ENCODE peak calls at places on chromosomes 16 and 17, in six cellular contexts. L is IMR-90, W is mesenchymal stem cell, J is trophoblast cell, V is H1, I is H9. O is an unnamed sample. For H3K9me3, the result is how much of the 10 kb centered on the place peaks cover.

GRCh38 chr16:80723981-80724380 is 80.4 kb downstream of the CDYL2 start:
- DNase-seq in L (no peak), W (no peak), J (no peak), V (no peak), I (no peak), O (no peak)

GRCh38 chr16:6926762-6927161 is 405.9 kb upstream of the RBFOX1 start:
- DNase-seq in L (no peak), W (no peak), J (peak), V (peak), I (peak), O (no peak)

GRCh38 chr17:69478916-69479315 is 64.4 kb downstream of the MAP2K6 start:
- DNase-seq in L (no peak), W (no peak), J (no peak), V (peak), I (no peak), O (no peak)

GRCh38 chr17:35747540-35748017 is 5.5 kb downstream of the GAS2L2 start:
- DNase-seq in L (peak), W (peak), J (peak), V (peak), I (peak), O (peak)

GRCh38 chr17:27651411-27652345 is 20.7 kb downstream of the LGALS9 start:
- DNase-seq in L (peak), W (peak), J (peak), V (peak), I (peak), O (peak)

GRCh38 chr16:11198817-11199216 is 57.2 kb downstream of the SOCS1 start:
- DNase-seq in L (no peak), W (no peak), J (no peak), V (no peak), I (no peak), O (no peak)

GRCh38 chr17:67157732-67158639 is 87.0 kb downstream of the HELZ start:
- DNase-seq in L (peak), W (peak), J (peak), V (no peak), I (no peak), O (no peak)

GRCh38 chr17:37317867-37318266 is 57.9 kb upstream of the C17orf78 start:
- DNase-seq in L (no peak), W (no peak), J (no peak), V (no peak), I (no peak), O (no peak)

GRCh38 chr17:65629234-65629690 is 67.8 kb upstream of the AXIN2 start:
- DNase-seq in L (peak), W (peak), J (no peak), V (no peak), I (peak), O (no peak)

GRCh38 chr17:38620551-38621277 is 15.0 kb upstream of the SRCIN1 start:
- DNase-seq in L (no peak), W (no peak), J (no peak), V (no peak), I (peak), O (no peak)

GRCh38 chr16:12763517-12763916 is 40.2 kb downstream of the CPPED1 start:
- DNase-seq in L (peak), W (no peak), J (peak), V (no peak), I (no peak), O (no peak)

GRCh38 chr17:35002876-35003551 is 22.7 kb downstream of the LIG3 start:
- DNase-seq in L (peak), W (no peak), J (no peak), V (no peak), I (no peak), O (no peak)

GRCh38 chr17:59845595-59846390 is 47.0 kb downstream of the TUBD1 start:
- DNase-seq in L (peak), W (peak), J (peak), V (no peak), I (peak), O (no peak)

GRCh38 chr17:3888343-3889171 is 4.3 kb downstream of the CAMKK1 start:
- DNase-seq in L (peak), W (peak), J (peak), V (peak), I (peak), O (no peak)

GRCh38 chr17:77312786-77313599 is 172.2 kb downstream of the SEC14L1 start:
- DNase-seq in L (peak), W (peak), J (no peak), V (no peak), I (no peak), O (no peak)

GRCh38 chr17:15431766-15432165 is 35.7 kb downstream of the CDRT4 start:
- DNase-seq in L (no peak), W (no peak), J (peak), V (no peak), I (no peak), O (no peak)

GRCh38 chr17:56798916-56799315 is 34.8 kb downstream of the C17orf67 start:
- DNase-seq in L (no peak), W (peak), J (no peak), V (no peak), I (peak), O (peak)

GRCh38 chr16:46737621-46738214 is 10.4 kb downstream of the MYLK3 start:
- DNase-seq in L (no peak), W (no peak), J (no peak), V (no peak), I (no peak), O (no peak)

GRCh38 chr17:15185625-15185991 is 79.5 kb downstream of the PMP22 start:
- DNase-seq in L (peak), W (peak), J (peak), V (no peak), I (no peak), O (no peak)

GRCh38 chr16:68470461-68471150 is 22.3 kb upstream of the SMPD3 start:
- DNase-seq in L (no peak), W (no peak), J (peak), V (no peak), I (no peak), O (no peak)

GRCh38 chr17:56231693-56232092 is 78.4 kb downstream of the ANKFN1 start:
- DNase-seq in L (no peak), W (no peak), J (no peak), V (no peak), I (no peak), O (no peak)

GRCh38 chr16:11386791-11387546 is 41.7 kb downstream of the RMI2 start:
- DNase-seq in L (no peak), W (peak), J (peak), V (peak), I (peak), O (peak)

GRCh38 chr17:19729900-19730299 is 13.5 kb upstream of the SLC47A2 start:
- DNase-seq in L (no peak), W (no peak), J (peak), V (no peak), I (no peak), O (no peak)

GRCh38 chr16:72203401-72203800 is 31.4 kb upstream of the PMFBP1 start:
- DNase-seq in L (peak), W (peak), J (peak), V (no peak), I (no peak), O (no peak)

GRCh38 chr16:89386786-89387185 is 103.6 kb downstream of the ANKRD11 start:
- DNase-seq in L (no peak), W (no peak), J (no peak), V (no peak), I (no peak), O (no peak)

GRCh38 chr16:57349212-57350031 is 9.2 kb upstream of the CCL22 start:
- DNase-seq in L (no peak), W (no peak), J (no peak), V (no peak), I (no peak), O (no peak)

GRCh38 chr16:66207864-66208226 is 158.6 kb upstream of the CDH5 start:
- DNase-seq in L (no peak), W (no peak), J (peak), V (peak), I (no peak), O (no peak)

GRCh38 chr16:81486555-81487061 is 42.0 kb downstream of the CMIP start:
- DNase-seq in L (peak), W (no peak), J (no peak), V (no peak), I (no peak), O (no peak)

GRCh38 chr17:74485012-74485743 is 18.7 kb downstream of the CD300A start:
- DNase-seq in L (no peak), W (no peak), J (no peak), V (no peak), I (peak), O (no peak)

DNA sequence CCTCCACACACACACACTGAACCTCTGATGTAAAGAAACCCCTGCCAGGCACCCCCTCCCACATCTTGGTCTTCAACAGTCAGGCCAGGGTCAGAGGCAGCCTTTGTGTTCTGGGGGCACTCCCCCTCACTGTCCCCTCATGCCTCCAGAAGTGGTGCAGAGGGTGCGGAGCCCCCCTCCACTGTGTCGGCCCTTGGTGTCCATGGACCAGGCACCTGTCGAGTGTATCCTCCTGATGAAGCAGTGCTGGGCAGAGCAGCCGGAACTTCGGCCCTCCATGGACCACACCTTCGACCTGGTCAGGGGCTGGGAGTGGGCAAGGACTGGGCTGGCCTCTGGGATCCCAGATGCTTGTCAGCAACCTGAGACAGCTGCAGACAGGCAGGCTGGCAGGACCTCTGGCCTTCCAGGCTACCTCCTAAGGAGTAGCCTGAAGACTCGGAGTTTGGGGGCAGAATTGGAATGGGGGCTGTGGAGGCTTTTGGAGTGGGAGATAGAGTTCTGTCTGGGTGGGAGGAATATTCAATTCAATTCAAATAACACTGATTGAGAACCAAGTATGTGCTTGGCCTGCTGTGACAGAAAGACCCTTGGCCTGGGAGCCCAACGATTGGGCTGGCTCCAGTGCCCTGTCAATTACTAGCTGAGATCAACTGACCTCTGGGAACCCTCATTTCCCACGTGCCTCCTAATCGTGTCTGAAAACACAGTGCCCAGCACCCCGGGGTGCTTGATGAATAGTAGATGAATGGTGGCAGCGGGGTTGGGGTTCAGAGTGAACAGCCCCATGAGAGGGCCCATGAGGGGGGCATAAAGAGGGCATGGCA is 11.5 kb downstream of the GUCY2D start:
- DNase-seq in L (no peak), W (no peak), J (no peak), V (no peak), I (no peak), O (no peak)
- H3K4ac ChIP-seq in L (no peak), W (no peak), J (no peak), V (no peak), I (no peak), O (no peak)

DNA sequence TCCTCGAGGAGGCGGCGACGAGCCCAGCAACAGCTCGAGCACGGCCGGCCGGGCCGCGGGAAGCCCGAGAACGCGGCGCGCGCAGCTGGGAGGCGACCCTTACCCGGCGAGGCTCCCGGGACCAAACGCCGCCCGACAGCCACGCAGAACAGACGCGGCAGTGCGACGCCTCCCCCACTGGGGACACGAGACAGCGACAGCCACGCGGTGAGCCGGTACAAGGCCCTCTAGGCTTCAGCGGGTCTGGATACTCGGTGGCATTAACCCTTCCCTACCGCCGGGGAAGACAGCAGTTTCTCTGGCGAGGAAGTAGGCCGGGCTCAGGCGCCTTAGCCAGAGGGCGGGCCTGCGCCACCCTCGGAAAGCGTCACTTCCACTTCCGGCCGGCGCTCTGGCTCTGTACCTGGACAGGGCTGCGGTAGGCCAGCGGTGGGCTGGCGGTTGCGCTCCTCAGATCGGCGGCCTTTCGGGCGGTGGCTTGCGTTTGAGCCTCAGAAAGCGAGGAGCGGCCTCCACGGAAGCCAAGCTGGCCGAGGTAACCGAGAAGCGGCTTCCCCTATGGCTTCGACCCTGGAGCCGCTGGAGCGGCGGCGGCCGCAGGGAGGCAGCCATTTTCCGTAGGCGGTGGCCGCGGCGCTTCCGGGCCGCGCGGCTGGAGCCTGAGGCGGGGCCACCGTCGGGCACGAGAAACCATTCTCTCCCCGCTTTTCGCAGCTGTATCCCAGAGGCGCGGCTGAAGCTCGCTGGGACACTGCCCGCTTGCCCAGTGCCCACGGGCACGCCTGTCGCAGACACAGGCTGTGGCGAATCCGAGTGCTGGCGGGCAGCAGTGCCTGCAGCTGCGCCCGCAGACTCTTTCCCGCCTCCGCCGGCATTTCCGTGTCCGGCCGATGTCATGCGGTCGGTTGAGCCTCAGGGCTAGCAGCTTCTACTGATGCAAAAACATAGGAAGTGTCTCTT is at the start of the genes TIGD7 and ZNF75A:
- DNase-seq in L (peak), W (peak), J (peak), V (peak), I (peak), O (peak)
- H3K9me3 ChIP-seq in L (under half), W (half or more), J (under half), V (half or more), I (under half), O (half or more)

DNA sequence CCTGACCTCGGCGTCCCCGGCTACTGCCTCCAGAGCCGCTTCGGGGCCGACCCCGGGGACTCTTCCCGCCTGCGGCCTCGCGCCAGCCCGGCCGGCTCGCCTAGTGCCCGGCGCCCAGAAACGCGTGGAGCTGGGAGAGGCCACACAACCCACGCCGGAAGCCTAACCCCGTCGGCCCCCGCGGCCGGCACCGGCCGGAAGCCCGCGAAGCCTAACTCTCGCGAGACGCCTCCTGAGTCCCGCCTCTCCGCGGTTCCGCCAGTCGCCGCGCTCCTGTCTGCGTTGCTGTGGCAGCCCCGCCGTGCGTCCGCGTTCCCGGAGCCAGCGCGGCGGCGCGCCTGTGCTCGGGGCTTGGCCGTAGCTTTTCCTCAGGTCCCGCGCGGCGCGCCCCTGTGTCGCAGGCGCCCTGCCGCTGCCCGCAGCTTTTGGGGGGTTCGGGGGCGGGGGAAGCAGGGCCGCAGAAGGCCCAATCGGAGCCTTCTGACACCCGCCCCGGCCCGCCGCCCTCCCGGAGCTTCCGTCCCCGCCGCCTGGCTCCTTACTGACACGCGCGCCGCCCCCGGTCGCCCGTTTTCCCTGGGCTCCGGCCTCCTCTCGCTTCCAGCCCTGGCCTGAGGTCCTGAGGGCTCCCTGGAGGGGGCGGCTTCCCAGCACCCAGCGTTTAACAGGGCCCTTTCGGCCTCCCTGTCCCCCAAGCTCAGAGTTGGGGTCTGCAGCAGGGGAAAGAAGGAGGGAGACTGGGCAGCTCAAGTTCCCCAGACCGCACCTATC is 21.7 kb downstream of the NPTX1 start:
- DNase-seq in L (peak), W (peak), J (peak), V (peak), I (peak), O (peak)
- H3K4ac ChIP-seq in L (peak), W (peak), J (peak), V (peak), I (peak), O (peak)

GRCh38 chr16:62678796-62679195 is 642.6 kb upstream of the CDH8 start:
- DNase-seq in L (no peak), W (no peak), J (no peak), V (no peak), I (no peak), O (no peak)
- H3K9me3 ChIP-seq in L (under half), W (half or more), J (under half), V (under half), I (under half), O (under half)

DNA sequence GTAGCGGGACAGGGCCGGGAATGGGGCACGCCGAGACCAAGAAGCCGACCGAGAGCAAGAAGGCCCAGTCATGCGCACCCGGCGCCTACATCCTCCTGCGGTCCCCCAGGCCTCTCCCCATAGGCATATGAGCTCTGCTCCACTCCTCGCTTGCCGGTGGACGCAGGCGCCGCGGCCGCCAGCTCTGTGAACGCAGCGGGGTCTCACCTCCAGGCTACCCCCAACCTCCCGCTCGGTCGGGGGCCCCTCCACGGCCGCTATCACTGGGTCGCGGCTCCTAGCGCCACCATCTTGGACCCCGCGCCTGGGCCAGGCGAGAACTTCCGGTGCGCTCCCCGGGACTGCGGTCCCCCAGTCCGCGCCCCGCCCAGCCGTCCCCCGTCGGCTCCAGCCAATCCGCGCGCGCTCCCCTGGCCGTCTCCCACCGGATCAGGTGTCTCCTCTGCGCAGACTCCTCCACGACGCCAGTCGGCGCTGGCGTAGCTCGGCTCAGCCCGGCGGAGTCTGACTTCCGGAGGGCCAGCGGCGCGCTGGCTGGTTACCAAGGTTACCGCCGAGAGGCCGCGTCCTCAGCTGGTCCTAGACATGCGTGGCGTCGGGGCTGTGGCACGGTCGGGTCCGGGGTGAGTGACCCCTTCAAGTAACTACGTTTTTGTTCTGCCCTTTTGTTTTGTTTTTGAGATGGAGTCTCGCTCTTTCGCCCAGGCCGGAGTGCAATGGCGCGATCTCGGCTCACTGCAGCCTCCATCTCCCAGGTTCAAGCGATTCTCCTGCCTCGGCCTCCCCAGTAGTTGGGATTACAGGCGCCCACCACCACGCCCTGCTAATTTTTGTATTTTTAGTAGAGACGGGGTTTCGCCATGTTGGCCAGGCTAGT is at the start of gene ZNF594:
- DNase-seq in L (peak), W (peak), J (peak), V (peak), I (peak), O (peak)
- H3K4ac ChIP-seq in L (peak), W (peak), J (peak), V (peak), I (no peak), O (no peak)

DNA sequence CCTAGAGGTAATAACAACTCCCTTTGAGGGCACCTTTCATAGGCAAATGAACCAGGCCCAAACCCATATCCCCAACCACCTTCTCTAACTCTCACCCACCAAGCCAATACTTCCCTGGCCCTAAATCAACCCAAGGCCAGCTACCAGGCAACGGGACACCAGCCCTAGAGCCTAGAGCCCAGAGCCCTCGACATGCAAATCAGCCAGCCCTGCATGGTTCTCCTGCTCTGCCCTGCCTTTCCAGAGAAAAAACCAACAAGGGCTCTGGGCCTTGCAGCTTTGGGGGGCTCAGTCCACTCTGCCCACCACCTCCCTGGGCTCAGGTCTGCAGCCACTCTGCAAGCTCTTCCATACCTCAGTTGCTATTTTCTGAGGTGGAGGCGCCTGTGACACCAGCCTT is 55.0 kb downstream of the PITPNM3 start:
- DNase-seq in L (no peak), W (no peak), J (no peak), V (no peak), I (peak), O (no peak)
- H3K9me3 ChIP-seq in L (under half), W (under half), J (under half), V (under half), I (under half), O (under half)

DNA sequence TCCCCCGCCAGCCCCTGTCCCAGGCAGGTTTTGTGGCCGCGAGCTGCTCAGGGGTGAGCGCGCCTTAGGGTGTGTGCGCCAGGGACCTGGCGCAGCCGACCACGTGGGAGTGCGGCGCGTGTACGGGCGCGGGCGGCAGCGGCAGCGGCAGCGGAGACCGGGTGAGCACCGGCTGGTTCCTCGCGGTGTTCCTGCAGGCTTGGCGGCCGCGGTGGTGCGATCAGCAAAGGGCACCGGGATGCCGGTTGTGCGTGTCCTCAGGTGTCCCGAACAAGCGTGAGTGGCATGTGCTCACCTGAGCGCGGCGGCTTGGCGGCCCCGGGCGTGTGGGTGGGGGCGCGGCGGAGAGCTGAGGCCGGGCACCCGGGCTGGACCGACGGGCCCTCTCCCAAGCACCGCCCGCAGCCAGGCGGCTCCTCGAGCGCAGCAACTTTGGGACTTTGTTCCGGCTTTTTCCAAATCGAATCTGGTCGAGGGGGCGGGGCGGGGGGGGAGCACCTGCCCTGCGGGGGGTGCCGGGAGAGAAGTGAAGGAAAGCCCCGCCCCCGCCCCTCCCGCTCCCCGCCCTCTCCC is 331 bp upstream of the HSD11B2 start:
- DNase-seq in L (no peak), W (no peak), J (peak), V (peak), I (no peak), O (peak)
- H3K4ac ChIP-seq in L (no peak), W (no peak), J (no peak), V (peak), I (no peak), O (no peak)

O was measured in neuronal stem cell.